ENCODE peak calls at places on chromosomes 4 and X, in four cellular contexts. G is GM12878, S is K562, C is HepG2. B is an unnamed sample.
A peak's percentile ranks its signal among the peaks of the same experiment; 100 is the strongest.

GRCh38 chr4:129344058-129344457 is 248.1 kb downstream of the C4orf33 start:
- DNase-seq in G (no peak), S (peak; percentile 43), C (peak; percentile 19), B (peak; percentile 44)

GRCh38 chrX:28854637-28855036 is 267.4 kb downstream of the IL1RAPL1 start:
- DNase-seq in G (no peak), S (no peak), C (no peak), B (no peak)

GRCh38 chrX:65750674-65751469 is 83.4 kb downstream of the MSN start:
- DNase-seq in G (peak; percentile 65), S (no peak), C (no peak), B (no peak)

GRCh38 chrX:97290199-97290598 is 406.5 kb downstream of the RPA4 start:
- DNase-seq in G (no peak), S (no peak), C (peak; percentile 14), B (no peak)

GRCh38 chrX:133444952-133445831 is 29.9 kb upstream of the GPC4 start:
- DNase-seq in G (no peak), S (no peak), C (no peak), B (peak; percentile 9)

GRCh38 chr4:117983541-117984451 is 50.5 kb upstream of the NDST3 start:
- DNase-seq in G (no peak), S (no peak), C (no peak), B (no peak)

GRCh38 chrX:30938295-30938694 is 49.2 kb upstream of the TAB3 start:
- DNase-seq in G (no peak), S (no peak), C (no peak), B (no peak)

GRCh38 chr4:105998210-105998609 is 102.9 kb downstream of the NPNT start:
- DNase-seq in G (no peak), S (peak; percentile 22), C (peak; percentile 89), B (no peak)

GRCh38 chr4:89119166-89119565 is 7.8 kb downstream of the TIGD2 start:
- DNase-seq in G (no peak), S (no peak), C (no peak), B (no peak)

GRCh38 chr4:92163348-92163747 is 140.4 kb upstream of the GRID2 start:
- DNase-seq in G (no peak), S (no peak), C (no peak), B (no peak)

GRCh38 chr4:168981942-168982341 is 28.1 kb downstream of the CBR4 start:
- DNase-seq in G (no peak), S (no peak), C (no peak), B (no peak)

GRCh38 chrX:109843963-109844751 is 111.1 kb upstream of the ACSL4 start:
- DNase-seq in G (no peak), S (no peak), C (no peak), B (no peak)

GRCh38 chr4:120085705-120086104 is 19.1 kb upstream of the MAD2L1 start:
- DNase-seq in G (no peak), S (no peak), C (no peak), B (no peak)

GRCh38 chrX:21735753-21736127 is 22.2 kb downstream of the SMPX start:
- DNase-seq in G (no peak), S (no peak), C (no peak), B (no peak)
- TF ChIP-seq MYC in G (no peak), S (no peak), C (no peak), B (no peak)

DNA sequence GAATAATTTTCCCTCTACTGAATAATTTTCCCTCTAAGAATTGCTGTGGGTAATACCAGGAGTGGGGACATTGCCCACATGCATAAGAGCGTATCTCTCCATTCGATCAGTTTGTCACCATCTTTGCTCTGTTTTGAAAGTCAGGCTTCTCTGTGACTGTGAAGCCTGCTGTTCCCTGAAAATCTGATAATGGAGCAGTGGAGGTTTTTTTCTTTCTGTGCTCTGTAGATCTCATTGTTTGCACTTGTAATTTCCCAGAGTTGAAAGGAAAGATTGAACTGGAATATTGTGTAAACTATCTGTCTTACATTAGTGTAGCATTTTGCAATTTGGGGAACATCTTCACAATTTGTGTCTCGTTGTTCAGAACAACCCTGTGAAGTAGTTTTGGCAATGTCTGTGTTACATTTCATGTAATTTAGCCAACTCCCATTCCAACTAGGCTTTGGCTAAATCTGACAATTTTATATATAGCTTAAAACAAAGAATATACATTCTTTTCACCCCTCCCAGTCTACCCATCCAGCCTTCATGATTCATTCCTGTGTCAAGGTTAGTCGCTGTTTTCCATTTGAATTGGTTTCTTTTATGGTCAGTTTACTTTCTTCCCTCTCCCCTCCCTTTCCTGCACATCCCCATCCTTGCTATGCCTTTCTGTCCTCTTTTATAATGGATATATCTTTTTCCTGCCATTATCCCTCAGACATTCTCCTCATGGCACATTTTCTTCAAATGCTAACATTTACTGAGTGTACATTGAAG is 4.5 kb downstream of the ZXDB start:
- DNase-seq in G (no peak), S (peak; percentile 11), C (peak; percentile 74), B (no peak)
- TF ChIP-seq RAD21 in G (no peak), S (no peak), C (no peak), B (no peak)

DNA sequence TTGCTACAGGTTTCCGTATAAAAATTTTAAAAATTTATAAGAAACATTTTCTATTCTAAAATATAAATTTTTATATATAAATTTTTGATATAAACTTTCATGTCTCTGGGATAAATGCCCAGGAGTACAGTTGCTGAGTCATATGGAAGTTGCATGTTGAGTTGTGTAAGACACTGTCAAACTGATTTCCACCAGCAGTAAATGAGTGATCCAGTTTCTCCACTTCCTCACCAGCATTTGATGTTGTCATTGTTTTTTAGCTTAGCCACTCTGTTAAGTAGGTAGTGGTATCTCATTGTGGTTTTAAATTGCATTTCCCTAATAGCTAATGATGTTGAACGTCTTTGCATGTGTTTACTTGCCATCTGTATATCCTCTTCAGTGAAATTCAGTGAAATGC is 66.5 kb downstream of the MAMLD1 start:
- DNase-seq in G (no peak), S (no peak), C (no peak), B (peak; percentile 23)
- TF ChIP-seq MYC in G (no peak), S (no peak), C (no peak), B (no peak)

GRCh38 chrX:106875151-106875550 is 28.0 kb downstream of the RIPPLY1 start:
- DNase-seq in G (no peak), S (no peak), C (no peak), B (no peak)
- TF ChIP-seq RAD21 in G (no peak), S (no peak), C (no peak), B (no peak)

GRCh38 chrX:1336331-1337143 is at the start of gene IL3RA:
- DNase-seq in G (peak; percentile 52), S (no peak), C (no peak), B (no peak)
- TF ChIP-seq MYC in G (no peak), S (no peak), C (no peak), B (no peak)

GRCh38 chrX:108091878-108092291 is 307 bp downstream of the ATG4A start:
- DNase-seq in G (no peak), S (no peak), C (no peak), B (peak; percentile 25)
- TF ChIP-seq RAD21 in G (no peak), S (no peak), C (no peak), B (no peak)

GRCh38 chr4:111228396-111228795 is 605.5 kb upstream of the PITX2 start:
- DNase-seq in G (no peak), S (no peak), C (no peak), B (no peak)
- TF ChIP-seq MYC in G (no peak), S (no peak), C (no peak), B (no peak)